ENCODE peak calls at places on chromosomes 7 and 10, in seven cellular contexts. P, S, G, X, W, M and I are unnamed samples.

GRCh38 chr7:94173436-94173835 is 169.3 kb upstream of the BET1 start:
- DNase-seq in G (no peak), M (no peak), S (no peak), X (no peak), P (no peak), W (no peak), I (no peak)

GRCh38 chr7:27459729-27460048 is 203.0 kb downstream of the HIBADH start:
- DNase-seq in W (no peak), X (no peak), P (peak), S (no peak), M (no peak), G (no peak), I (no peak)

GRCh38 chr10:13890617-13891541 is 304.1 kb downstream of the PRPF18 start:
- DNase-seq in X (no peak), S (no peak), G (no peak), P (peak), M (no peak), W (no peak), I (peak)

GRCh38 chr7:38630720-38631673 is at the start of gene AMPH:
- DNase-seq in S (peak), P (no peak), X (peak), G (peak), M (peak), W (no peak), I (peak)

GRCh38 chr10:8052970-8053445 is 1.5 kb upstream of the GATA3 start:
- DNase-seq in S (no peak), X (no peak), M (no peak), P (no peak), G (no peak), W (no peak), I (no peak)

GRCh38 chr10:110165867-110166266 is 41.5 kb upstream of the MXI1 start:
- DNase-seq in G (peak), P (no peak), S (no peak), W (no peak), X (no peak), M (no peak), I (no peak)

GRCh38 chr10:35435824-35436223 is 99.5 kb downstream of the CCNY start:
- DNase-seq in M (no peak), W (no peak), G (no peak), X (no peak), P (no peak), S (no peak), I (no peak)

GRCh38 chr7:43501881-43502280 is 81.0 kb upstream of the STK17A start:
- DNase-seq in G (no peak), X (no peak), W (no peak), M (no peak), S (no peak), P (peak), I (no peak)

GRCh38 chr7:134637934-134638719 is 8.5 kb upstream of the BPGM start:
- DNase-seq in X (no peak), W (no peak), P (no peak), S (no peak), M (no peak), G (no peak), I (no peak)

GRCh38 chr10:115657161-115657850 is 564.1 kb downstream of the ATRNL1 start:
- DNase-seq in S (no peak), X (no peak), W (no peak), G (no peak), M (no peak), P (peak), I (no peak)